ENCODE peak calls at places on chromosome 22, in ten cellular contexts. R, F, S, K, N, T, G, Q, A and W are unnamed samples.

GRCh38 chr22:36925388-36926290 is 12.2 kb downstream of the CSF2RB start:
- DNase-seq in R (no peak), F (peak), S (no peak), K (no peak), N (no peak), T (peak), G (no peak), Q (peak), A (peak), W (no peak)

GRCh38 chr22:23192133-23192532 is 11.8 kb downstream of the BCR start:
- DNase-seq in R (no peak), F (no peak), S (no peak), K (no peak), N (peak), T (no peak), G (no peak), Q (no peak), A (no peak), W (no peak)

GRCh38 chr22:23688571-23688970 is 2.2 kb upstream of the RGL4 start:
- DNase-seq in R (no peak), F (no peak), S (no peak), K (no peak), N (no peak), T (no peak), G (no peak), Q (no peak), A (no peak), W (no peak)

GRCh38 chr22:25564320-25564978 is at the start of gene GRK3:
- DNase-seq in R (peak), F (peak), S (peak), K (peak), N (no peak), T (peak), G (peak), Q (peak), A (peak), W (peak)

GRCh38 chr22:46537946-46538815 is 761 bp upstream of the CELSR1 start:
- DNase-seq in R (no peak), F (peak), S (peak), K (no peak), N (no peak), T (no peak), G (no peak), Q (no peak), A (peak), W (peak)

GRCh38 chr22:43826142-43827093 is 14.3 kb upstream of the EFCAB6 start:
- DNase-seq in R (no peak), F (peak), S (no peak), K (no peak), N (no peak), T (peak), G (no peak), Q (peak), A (peak), W (peak)

GRCh38 chr22:38186429-38186828 is 4.8 kb upstream of the PLA2G6 start:
- DNase-seq in R (no peak), F (no peak), S (no peak), K (no peak), N (no peak), T (no peak), G (no peak), Q (no peak), A (no peak), W (no peak)

GRCh38 chr22:36183446-36183845 is 18.2 kb downstream of the APOL4 start:
- DNase-seq in R (no peak), F (no peak), S (no peak), K (no peak), N (no peak), T (no peak), G (no peak), Q (no peak), A (no peak), W (no peak)

GRCh38 chr22:17230239-17230638 is 11.0 kb upstream of the ADA2 start:
- DNase-seq in R (no peak), F (no peak), S (no peak), K (no peak), N (no peak), T (no peak), G (no peak), Q (no peak), A (no peak), W (no peak)

GRCh38 chr22:22235564-22235963 is 9.0 kb upstream of the VPREB1 start:
- DNase-seq in R (no peak), F (no peak), S (peak), K (no peak), N (no peak), T (peak), G (peak), Q (no peak), A (peak), W (peak)

GRCh38 chr22:38135133-38135706 is 24.7 kb upstream of the BAIAP2L2 start:
- DNase-seq in R (no peak), F (peak), S (no peak), K (no peak), N (no peak), T (peak), G (no peak), Q (peak), A (peak), W (no peak)

GRCh38 chr22:48942698-48943566 is 884.7 kb downstream of the BRD1 start:
- DNase-seq in R (no peak), F (no peak), S (no peak), K (no peak), N (no peak), T (no peak), G (no peak), Q (no peak), A (no peak), W (peak)

GRCh38 chr22:50308597-50308935 is 1.1 kb upstream of the PLXNB2 start:
- DNase-seq in R (peak), F (peak), S (no peak), K (no peak), N (no peak), T (peak), G (no peak), Q (no peak), A (peak), W (peak)

GRCh38 chr22:45599836-45600577 is 71.6 kb upstream of the ATXN10 start:
- DNase-seq in R (no peak), F (no peak), S (no peak), K (no peak), N (no peak), T (no peak), G (no peak), Q (no peak), A (no peak), W (no peak)

GRCh38 chr22:20591295-20591645 is 83.9 kb downstream of the MED15 start:
- DNase-seq in R (no peak), F (no peak), S (no peak), K (no peak), N (no peak), T (no peak), G (no peak), Q (no peak), A (no peak), W (no peak)

GRCh38 chr22:50507421-50507990 is at the start of gene LMF2:
- DNase-seq in R (no peak), F (no peak), S (peak), K (peak), N (peak), T (no peak), G (peak), Q (peak), A (peak), W (no peak)

GRCh38 chr22:32340437-32340836 is 17.2 kb upstream of the RFPL3 start:
- DNase-seq in R (no peak), F (no peak), S (no peak), K (no peak), N (no peak), T (no peak), G (no peak), Q (no peak), A (no peak), W (no peak)

GRCh38 chr22:24424001-24424900 is 3.1 kb upstream of the ADORA2A start:
- DNase-seq in R (no peak), F (no peak), S (peak), K (no peak), N (no peak), T (no peak), G (peak), Q (no peak), A (peak), W (no peak)

GRCh38 chr22:30187726-30188407 is 58.7 kb downstream of the LIF start:
- DNase-seq in R (no peak), F (peak), S (no peak), K (no peak), N (no peak), T (peak), G (no peak), Q (no peak), A (no peak), W (no peak)

GRCh38 chr22:37229805-37230672 is 14.0 kb downstream of the RAC2 start:
- DNase-seq in R (peak), F (peak), S (no peak), K (no peak), N (no peak), T (no peak), G (peak), Q (peak), A (peak), W (no peak)

GRCh38 chr22:40436460-40437431 is 66.4 kb downstream of the SGSM3 start:
- DNase-seq in R (peak), F (peak), S (no peak), K (no peak), N (no peak), T (peak), G (peak), Q (no peak), A (peak), W (no peak)

GRCh38 chr22:47376322-47376700 is 613.9 kb downstream of the TBC1D22A start:
- DNase-seq in R (no peak), F (no peak), S (no peak), K (no peak), N (no peak), T (no peak), G (no peak), Q (no peak), A (no peak), W (no peak)

GRCh38 chr22:45112136-45112879 is 51.4 kb upstream of the NUP50 start:
- DNase-seq in R (no peak), F (peak), S (no peak), K (no peak), N (no peak), T (peak), G (no peak), Q (no peak), A (peak), W (no peak)

GRCh38 chr22:32080904-32081303 is 37.8 kb downstream of the SLC5A1 start:
- DNase-seq in R (no peak), F (peak), S (peak), K (no peak), N (no peak), T (peak), G (peak), Q (peak), A (peak), W (peak)

GRCh38 chr22:47275479-47276218 is 513.2 kb downstream of the TBC1D22A start:
- DNase-seq in R (no peak), F (no peak), S (peak), K (no peak), N (peak), T (peak), G (no peak), Q (peak), A (no peak), W (no peak)

GRCh38 chr22:44931077-44931540 is 78.7 kb downstream of the PHF21B start:
- DNase-seq in R (no peak), F (peak), S (no peak), K (no peak), N (no peak), T (no peak), G (no peak), Q (peak), A (no peak), W (no peak)

GRCh38 chr22:41206719-41207118 is 1.6 kb downstream of the L3MBTL2 start:
- DNase-seq in R (no peak), F (no peak), S (no peak), K (no peak), N (no peak), T (no peak), G (no peak), Q (no peak), A (no peak), W (no peak)

GRCh38 chr22:48345631-48346030 is 1482.0 kb downstream of the BRD1 start:
- DNase-seq in R (no peak), F (no peak), S (no peak), K (no peak), N (no peak), T (no peak), G (no peak), Q (no peak), A (no peak), W (no peak)

GRCh38 chr22:19874307-19875060 is 19.8 kb upstream of the GNB1L start:
- DNase-seq in R (no peak), F (peak), S (peak), K (peak), N (peak), T (peak), G (no peak), Q (no peak), A (no peak), W (peak)

GRCh38 chr22:29816128-29816527 is 21.9 kb downstream of the ASCC2 start:
- DNase-seq in R (no peak), F (peak), S (no peak), K (no peak), N (no peak), T (no peak), G (no peak), Q (no peak), A (no peak), W (no peak)

GRCh38 chr22:21650280-21650679 is 8.2 kb downstream of the SDF2L1 start:
- DNase-seq in R (no peak), F (no peak), S (no peak), K (no peak), N (no peak), T (no peak), G (no peak), Q (no peak), A (no peak), W (no peak)

GRCh38 chr22:37784829-37785495 is 22.8 kb upstream of the GCAT start:
- DNase-seq in R (no peak), F (no peak), S (no peak), K (no peak), N (no peak), T (no peak), G (no peak), Q (no peak), A (no peak), W (peak)

GRCh38 chr22:39204216-39204615 is 40.6 kb downstream of the PDGFB start:
- DNase-seq in R (no peak), F (no peak), S (no peak), K (no peak), N (no peak), T (no peak), G (no peak), Q (no peak), A (no peak), W (peak)